ENCODE peak calls at places on chromosomes 5 and 9, in five cellular contexts. N, B, P, Y and K are unnamed samples.

GRCh38 chr5:50667079-50667652 is 729 bp downstream of the PARP8 start:
- DNase-seq in N (peak), B (no peak), P (no peak), Y (no peak), K (no peak)

GRCh38 chr5:79020861-79021561 is 35.9 kb upstream of the ARSB start:
- DNase-seq in N (peak), B (peak), P (peak), Y (peak), K (no peak)

GRCh38 chr5:2014058-2014610 is 131.4 kb upstream of the IRX4 start:
- DNase-seq in N (no peak), B (no peak), P (no peak), Y (no peak), K (no peak)

GRCh38 chr9:35748858-35749514 is at the start of the genes GBA2 and RGP1:
- DNase-seq in N (peak), B (peak), P (peak), Y (peak), K (no peak)

GRCh38 chr5:181246276-181247050 is 2.8 kb upstream of the RACK1 start:
- DNase-seq in N (peak), B (peak), P (peak), Y (peak), K (no peak)

GRCh38 chr9:137611623-137612609 is 6.4 kb downstream of the ARRDC1 start:
- DNase-seq in N (no peak), B (peak), P (peak), Y (peak), K (no peak)

GRCh38 chr5:170442381-170442780 is 53.2 kb upstream of the KCNMB1 start:
- DNase-seq in N (no peak), B (no peak), P (no peak), Y (no peak), K (no peak)

GRCh38 chr9:127742435-127743088 is 7.5 kb upstream of the TOR2A start:
- DNase-seq in N (peak), B (peak), P (peak), Y (no peak), K (no peak)

GRCh38 chr5:150540615-150541396 is 32.9 kb downstream of the NDST1 start:
- DNase-seq in N (no peak), B (no peak), P (no peak), Y (peak), K (no peak)

GRCh38 chr9:31030741-31031202 is 1353.7 kb upstream of the ACO1 start:
- DNase-seq in N (no peak), B (no peak), P (no peak), Y (no peak), K (no peak)

GRCh38 chr5:76450059-76450458 is 47.0 kb downstream of the IQGAP2 start:
- DNase-seq in N (no peak), B (no peak), P (no peak), Y (no peak), K (no peak)

GRCh38 chr5:161286066-161286655 is 260.4 kb downstream of the GABRB2 start:
- DNase-seq in N (no peak), B (no peak), P (no peak), Y (no peak), K (no peak)

GRCh38 chr5:14071433-14071832 is 71.7 kb upstream of the TRIO start:
- DNase-seq in N (no peak), B (no peak), P (no peak), Y (no peak), K (no peak)

GRCh38 chr5:125277494-125278154 is 531.2 kb upstream of the ZNF608 start:
- DNase-seq in N (no peak), B (no peak), P (peak), Y (peak), K (no peak)

GRCh38 chr5:132103380-132103951 is 29.9 kb downstream of the CSF2 start:
- DNase-seq in N (no peak), B (peak), P (peak), Y (peak), K (peak)

GRCh38 chr5:116448450-116448849 is 126.2 kb downstream of the SEMA6A start:
- DNase-seq in N (no peak), B (no peak), P (no peak), Y (peak), K (no peak)

DNA sequence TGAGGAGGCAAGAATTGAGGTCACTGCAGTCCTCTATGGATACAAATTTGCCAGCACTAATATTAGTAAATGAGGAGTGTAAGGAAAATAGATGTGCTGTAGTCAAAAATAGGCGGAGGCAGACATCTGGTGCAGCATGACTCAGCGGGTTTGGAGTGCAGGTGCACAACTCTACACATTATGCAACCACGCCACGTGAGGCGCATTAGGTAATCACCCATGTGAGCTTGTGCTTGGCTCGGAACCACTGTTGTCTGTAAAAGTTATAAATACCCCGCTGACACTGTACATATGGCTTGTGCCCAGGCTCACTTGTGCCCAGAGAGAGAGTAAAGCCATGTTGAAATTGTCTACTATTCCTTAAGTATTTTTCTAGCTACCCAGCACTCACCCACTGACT is 623.5 kb upstream of the NUDT12 start:
- DNase-seq in N (peak), B (no peak), P (no peak), Y (no peak), K (no peak)
- TF ChIP-seq ESRRA in N (no peak), B (no peak), P (no peak), Y (no peak), K (no peak)

GRCh38 chr9:90300901-90301688 is 341.5 kb downstream of the DIRAS2 start:
- DNase-seq in N (no peak), B (no peak), P (peak), Y (no peak), K (no peak)
- TF ChIP-seq ESRRA in N (no peak), B (no peak), P (no peak), Y (no peak), K (no peak)

GRCh38 chr9:123451011-123451410 is 95.0 kb downstream of the CRB2 start:
- DNase-seq in N (no peak), B (no peak), P (no peak), Y (no peak), K (no peak)

GRCh38 chr9:123456011-123456410 is 100.0 kb downstream of the CRB2 start:
- DNase-seq in N (no peak), B (no peak), P (no peak), Y (no peak), K (no peak)

GRCh38 chr9:123455187-123455586 is 99.2 kb downstream of the CRB2 start:
- DNase-seq in N (no peak), B (no peak), P (no peak), Y (no peak), K (no peak)

GRCh38 chr9:123453058-123453667 is 97.2 kb downstream of the CRB2 start:
- DNase-seq in N (no peak), B (no peak), P (no peak), Y (no peak), K (no peak)

GRCh38 chr9:123453904-123454321 is 97.9 kb downstream of the CRB2 start:
- DNase-seq in N (no peak), B (no peak), P (no peak), Y (peak), K (no peak)
- TF ChIP-seq ESRRA in N (no peak), B (no peak), P (no peak), Y (no peak), K (no peak)

DNA sequence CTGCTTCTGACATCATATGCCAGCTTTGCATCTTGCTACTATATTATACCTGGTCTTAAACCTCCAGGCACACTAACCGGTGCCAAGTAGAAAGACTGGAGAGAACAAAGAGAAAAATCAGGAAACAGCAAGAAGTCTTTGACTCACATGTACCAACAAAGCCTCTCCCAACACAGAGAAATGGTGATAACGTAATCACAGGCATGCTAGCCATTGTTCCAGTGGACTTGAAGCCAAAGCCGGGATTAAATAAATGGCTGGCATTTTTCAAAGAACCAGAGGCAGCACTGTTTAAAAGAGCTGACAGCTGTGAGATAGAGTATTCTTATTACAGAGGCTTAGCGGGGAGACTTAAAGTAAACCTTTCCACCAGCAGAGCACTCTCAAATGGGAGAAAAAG is 148.4 kb upstream of the NFIL3 start:
- DNase-seq in N (no peak), B (no peak), P (no peak), Y (no peak), K (no peak)
- TF ChIP-seq ESRRA in N (no peak), B (no peak), P (no peak), Y (no peak), K (no peak)

DNA sequence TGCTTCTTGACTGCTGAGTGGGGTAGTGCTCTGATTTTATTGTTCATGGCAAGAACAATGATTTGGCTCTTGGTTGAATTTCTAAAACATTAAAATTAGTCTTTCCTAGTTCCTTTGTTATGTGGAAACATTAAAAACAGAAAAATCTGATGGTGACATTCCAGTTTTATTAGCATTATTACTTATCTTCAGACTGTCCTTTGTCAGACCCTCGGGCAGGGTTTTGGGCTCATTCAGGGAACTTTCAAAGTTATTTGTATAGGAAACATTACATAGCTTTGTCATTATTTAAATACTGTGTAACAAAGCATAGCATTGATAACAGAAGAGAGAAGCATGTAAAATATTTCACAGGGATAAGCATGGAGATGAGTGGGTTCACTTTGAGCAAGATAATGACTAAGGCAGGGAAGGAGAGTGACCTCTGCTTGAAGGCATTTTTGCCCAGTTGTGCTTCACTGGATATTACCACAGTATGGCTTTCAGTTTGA is 119.9 kb downstream of the KDM4C start:
- DNase-seq in N (no peak), B (no peak), P (peak), Y (peak), K (no peak)
- TF ChIP-seq ESRRA in N (no peak), B (no peak), P (no peak), Y (no peak), K (no peak)